ENCODE peak calls at places on chromosome 21, in eight cellular contexts. One of them, this sample, is unnamed.

GRCh38 chr21:45537746-45538291 is 4.4 kb downstream of the SLC19A1 start:
- DNase-seq in nephron progenitor cell: no peak
- DNase-seq in WERI-Rb-1: no peak
- DNase-seq in omental fat pad: no peak
- DNase-seq in body of pancreas: no peak
- DNase-seq in stomach: peak; percentile 18
- DNase-seq in B cell: no peak
- DNase-seq in GM13976: no peak
- DNase-seq in this sample: no peak

GRCh38 chr21:40339050-40339449 is 471.8 kb downstream of the PCP4 start:
- DNase-seq in nephron progenitor cell: no peak
- DNase-seq in WERI-Rb-1: no peak
- DNase-seq in omental fat pad: no peak
- DNase-seq in body of pancreas: no peak
- DNase-seq in stomach: no peak
- DNase-seq in B cell: no peak
- DNase-seq in GM13976: no peak
- DNase-seq in this sample: no peak

GRCh38 chr21:45862544-45863207 is 118.9 kb upstream of the COL6A1 start:
- DNase-seq in nephron progenitor cell: no peak
- DNase-seq in WERI-Rb-1: no peak
- DNase-seq in omental fat pad: no peak
- DNase-seq in body of pancreas: no peak
- DNase-seq in stomach: no peak
- DNase-seq in B cell: no peak
- DNase-seq in GM13976: no peak
- DNase-seq in this sample: no peak

GRCh38 chr21:19844334-19844733 is 1153.9 kb upstream of the NCAM2 start:
- DNase-seq in nephron progenitor cell: no peak
- DNase-seq in WERI-Rb-1: no peak
- DNase-seq in omental fat pad: no peak
- DNase-seq in body of pancreas: no peak
- DNase-seq in stomach: no peak
- DNase-seq in B cell: no peak
- DNase-seq in GM13976: no peak
- DNase-seq in this sample: no peak

GRCh38 chr21:28337319-28337718 is 655.4 kb downstream of the LTN1 start:
- DNase-seq in nephron progenitor cell: no peak
- DNase-seq in WERI-Rb-1: no peak
- DNase-seq in omental fat pad: no peak
- DNase-seq in body of pancreas: no peak
- DNase-seq in stomach: no peak
- DNase-seq in B cell: no peak
- DNase-seq in GM13976: no peak
- DNase-seq in this sample: no peak

GRCh38 chr21:22855581-22855980 is 1857.4 kb downstream of the NCAM2 start:
- DNase-seq in nephron progenitor cell: no peak
- DNase-seq in WERI-Rb-1: no peak
- DNase-seq in omental fat pad: no peak
- DNase-seq in body of pancreas: no peak
- DNase-seq in stomach: no peak
- DNase-seq in B cell: no peak
- DNase-seq in GM13976: no peak
- DNase-seq in this sample: no peak

GRCh38 chr21:45592626-45593134 is 50.4 kb upstream of the SLC19A1 start:
- DNase-seq in nephron progenitor cell: no peak
- DNase-seq in WERI-Rb-1: no peak
- DNase-seq in omental fat pad: no peak
- DNase-seq in body of pancreas: no peak
- DNase-seq in stomach: no peak
- DNase-seq in B cell: no peak
- DNase-seq in GM13976: no peak
- DNase-seq in this sample: no peak

GRCh38 chr21:38780879-38781278 is 24.9 kb upstream of the ETS2 start:
- DNase-seq in nephron progenitor cell: no peak
- DNase-seq in WERI-Rb-1: no peak
- DNase-seq in omental fat pad: no peak
- DNase-seq in body of pancreas: no peak
- DNase-seq in stomach: no peak
- DNase-seq in B cell: no peak
- DNase-seq in GM13976: peak; percentile 41
- DNase-seq in this sample: no peak

GRCh38 chr21:40841524-40842196 is 5.3 kb downstream of the DSCAM start:
- DNase-seq in nephron progenitor cell: peak; percentile 77
- DNase-seq in WERI-Rb-1: peak; percentile 97
- DNase-seq in omental fat pad: no peak
- DNase-seq in body of pancreas: peak; percentile 56
- DNase-seq in stomach: peak; percentile 67
- DNase-seq in B cell: no peak
- DNase-seq in GM13976: no peak
- DNase-seq in this sample: peak; percentile 69

GRCh38 chr21:20790113-20790512 is 208.1 kb upstream of the NCAM2 start:
- DNase-seq in nephron progenitor cell: no peak
- DNase-seq in WERI-Rb-1: no peak
- DNase-seq in omental fat pad: no peak
- DNase-seq in body of pancreas: no peak
- DNase-seq in stomach: no peak
- DNase-seq in B cell: no peak
- DNase-seq in GM13976: no peak
- DNase-seq in this sample: no peak

DNA sequence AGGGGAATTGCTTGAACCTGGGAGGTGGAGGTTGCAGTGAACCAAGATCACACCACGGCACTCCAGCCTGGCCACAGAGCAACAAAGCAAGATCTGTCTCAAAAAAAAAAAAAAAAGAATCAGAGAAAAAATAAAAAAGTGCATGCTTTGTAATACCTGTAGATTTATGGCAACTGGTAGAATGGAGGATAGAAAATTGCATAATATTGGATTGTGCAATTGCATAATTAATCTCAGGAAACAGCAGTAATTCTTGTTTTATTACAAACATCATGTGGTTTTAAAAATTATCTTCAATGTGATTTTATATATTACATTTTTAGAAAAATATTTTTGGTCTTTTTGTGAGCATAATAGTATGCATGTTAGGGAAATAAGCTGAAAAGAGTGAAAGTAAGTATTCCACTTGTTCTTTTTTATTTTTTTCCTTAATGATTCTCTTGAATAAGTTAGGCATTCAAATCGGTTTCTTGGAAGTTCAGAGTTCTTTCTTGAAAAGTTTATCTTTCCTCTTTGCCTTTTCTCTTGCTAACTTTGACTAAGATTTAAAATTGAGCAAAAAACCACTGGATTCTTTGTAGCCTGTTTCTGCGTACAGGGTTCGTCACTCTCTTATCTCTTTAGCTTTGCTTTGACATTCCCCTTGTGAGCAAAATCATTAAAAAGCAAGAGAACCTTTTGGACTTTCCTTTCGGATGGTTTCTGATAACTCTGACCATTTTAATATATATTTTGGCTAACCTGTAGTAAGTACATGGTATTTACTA is 127.5 kb upstream of the ADAMTS5 start:
- DNase-seq in nephron progenitor cell: no peak
- DNase-seq in WERI-Rb-1: no peak
- DNase-seq in omental fat pad: no peak
- DNase-seq in body of pancreas: no peak
- DNase-seq in stomach: no peak
- DNase-seq in B cell: no peak
- DNase-seq in GM13976: no peak
- DNase-seq in this sample: no peak
- TF ChIP-seq CTCF in nephron progenitor cell: no peak
- TF ChIP-seq CTCF in WERI-Rb-1: no peak
- TF ChIP-seq CTCF in omental fat pad: no peak
- TF ChIP-seq CTCF in body of pancreas: no peak
- TF ChIP-seq CTCF in stomach: no peak
- TF ChIP-seq CTCF in B cell: no peak
- TF ChIP-seq CTCF in GM13976: no peak
- TF ChIP-seq CTCF in this sample: no peak

GRCh38 chr21:42670058-42670830 is 16.8 kb downstream of the PDE9A start:
- DNase-seq in nephron progenitor cell: no peak
- DNase-seq in WERI-Rb-1: no peak
- DNase-seq in omental fat pad: no peak
- DNase-seq in body of pancreas: no peak
- DNase-seq in stomach: no peak
- DNase-seq in B cell: no peak
- DNase-seq in GM13976: no peak
- DNase-seq in this sample: no peak

GRCh38 chr21:42670884-42671283 is 17.5 kb downstream of the PDE9A start:
- DNase-seq in nephron progenitor cell: no peak
- DNase-seq in WERI-Rb-1: no peak
- DNase-seq in omental fat pad: no peak
- DNase-seq in body of pancreas: no peak
- DNase-seq in stomach: no peak
- DNase-seq in B cell: no peak
- DNase-seq in GM13976: no peak
- DNase-seq in this sample: no peak

GRCh38 chr21:42668620-42669019 is 15.2 kb downstream of the PDE9A start:
- DNase-seq in nephron progenitor cell: no peak
- DNase-seq in WERI-Rb-1: no peak
- DNase-seq in omental fat pad: no peak
- DNase-seq in body of pancreas: no peak
- DNase-seq in stomach: no peak
- DNase-seq in B cell: no peak
- DNase-seq in GM13976: no peak
- DNase-seq in this sample: no peak

GRCh38 chr21:42668193-42668592 is 14.8 kb downstream of the PDE9A start:
- DNase-seq in nephron progenitor cell: peak; percentile 38
- DNase-seq in WERI-Rb-1: no peak
- DNase-seq in omental fat pad: no peak
- DNase-seq in body of pancreas: no peak
- DNase-seq in stomach: no peak
- DNase-seq in B cell: no peak
- DNase-seq in GM13976: no peak
- DNase-seq in this sample: no peak

GRCh38 chr21:42669069-42669468 is 15.6 kb downstream of the PDE9A start:
- DNase-seq in nephron progenitor cell: no peak
- DNase-seq in WERI-Rb-1: no peak
- DNase-seq in omental fat pad: no peak
- DNase-seq in body of pancreas: no peak
- DNase-seq in stomach: no peak
- DNase-seq in B cell: no peak
- DNase-seq in GM13976: no peak
- DNase-seq in this sample: no peak
- TF ChIP-seq CTCF in nephron progenitor cell: no peak
- TF ChIP-seq CTCF in WERI-Rb-1: peak; percentile 41
- TF ChIP-seq CTCF in omental fat pad: no peak
- TF ChIP-seq CTCF in body of pancreas: no peak
- TF ChIP-seq CTCF in stomach: no peak
- TF ChIP-seq CTCF in B cell: no peak
- TF ChIP-seq CTCF in GM13976: no peak
- TF ChIP-seq CTCF in this sample: peak; percentile 29

DNA sequence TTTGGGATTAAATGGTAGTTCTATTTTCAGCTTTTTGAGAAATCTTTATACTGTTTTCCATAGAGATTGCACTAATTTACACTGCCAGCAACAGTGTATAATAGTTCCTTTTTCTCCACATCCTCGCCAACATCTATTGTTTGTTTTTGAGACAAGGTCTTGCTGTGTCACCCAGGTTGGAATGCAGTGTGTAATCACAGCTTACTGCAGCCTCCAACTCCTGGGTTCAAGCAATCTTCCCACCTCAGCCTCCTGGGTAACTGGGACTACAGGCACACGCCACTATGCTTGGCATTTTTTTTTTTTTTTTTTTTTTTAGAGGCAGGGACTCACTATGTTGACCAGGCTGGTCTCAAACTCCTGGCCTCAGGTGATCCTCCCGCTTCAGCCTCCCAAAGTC is 164.5 kb upstream of the CXADR start:
- DNase-seq in nephron progenitor cell: no peak
- DNase-seq in WERI-Rb-1: no peak
- DNase-seq in omental fat pad: no peak
- DNase-seq in body of pancreas: no peak
- DNase-seq in stomach: no peak
- DNase-seq in B cell: no peak
- DNase-seq in GM13976: no peak
- DNase-seq in this sample: no peak
- TF ChIP-seq CTCF in nephron progenitor cell: no peak
- TF ChIP-seq CTCF in WERI-Rb-1: no peak
- TF ChIP-seq CTCF in omental fat pad: no peak
- TF ChIP-seq CTCF in body of pancreas: no peak
- TF ChIP-seq CTCF in stomach: no peak
- TF ChIP-seq CTCF in B cell: no peak
- TF ChIP-seq CTCF in GM13976: no peak
- TF ChIP-seq CTCF in this sample: no peak

GRCh38 chr21:25561668-25562641 is 45.3 kb downstream of the MRPL39 start:
- DNase-seq in nephron progenitor cell: peak; percentile 69
- DNase-seq in WERI-Rb-1: no peak
- DNase-seq in omental fat pad: no peak
- DNase-seq in body of pancreas: peak; percentile 32
- DNase-seq in stomach: peak; percentile 45
- DNase-seq in B cell: peak; percentile 75
- DNase-seq in GM13976: peak; percentile 70
- DNase-seq in this sample: peak; percentile 31
- TF ChIP-seq CTCF in nephron progenitor cell: no peak
- TF ChIP-seq CTCF in WERI-Rb-1: no peak
- TF ChIP-seq CTCF in omental fat pad: no peak
- TF ChIP-seq CTCF in body of pancreas: peak; percentile 19
- TF ChIP-seq CTCF in stomach: no peak
- TF ChIP-seq CTCF in B cell: peak; percentile 3
- TF ChIP-seq CTCF in GM13976: peak; percentile 31
- TF ChIP-seq CTCF in this sample: peak; percentile 40